ENCODE peak calls at places on chromosomes 5 and 9, in ten cellular contexts. U is stimulated activated CD8-positive, alpha-beta memory T cell treated with anti-CD3 and anti-CD28 coated beads, Interleukin-15, amount 100 ng/mL, for 4 hours; G is GDM1; L is fibroblast of villous mesenchyme; H is anterior cingulate cortex; I is A549; R is Ammon's horn; V is activated CD4-positive, alpha-beta T cell treated with anti-CD3 and anti-CD28 coated beads, Interleukin-2, amount 50 U/mL, for 1 hour; E is left kidney; Z is mammary epithelial cell. P is an unnamed sample.

GRCh38 chr5:179553875-179554274 is 3.5 kb downstream of the RUFY1 start:
- DNase-seq in V (no peak), E (no peak), H (no peak), Z (peak; percentile 67), L (peak; percentile 60), G (no peak), U (no peak), I (no peak), R (no peak), P (no peak)

GRCh38 chr5:80184235-80185023 is 71.4 kb downstream of the SERINC5 start:
- DNase-seq in V (no peak), I (peak; percentile 55), E (no peak), R (peak; percentile 59), L (no peak), Z (no peak), H (no peak), G (no peak), U (no peak), P (no peak)

GRCh38 chr5:119828536-119828935 is 199.2 kb downstream of the FAM170A start:
- DNase-seq in V (no peak), U (no peak), E (peak; percentile 18), I (no peak), R (no peak), H (peak; percentile 16), L (peak; percentile 36), Z (no peak), G (no peak), P (no peak)

GRCh38 chr9:137415451-137415850 is 7.5 kb downstream of the EXD3 start:
- DNase-seq in U (no peak), Z (no peak), I (no peak), L (no peak), H (no peak), R (no peak), G (no peak), E (no peak), V (no peak), P (no peak)

GRCh38 chr5:125227333-125228075 is 481.1 kb upstream of the ZNF608 start:
- DNase-seq in G (no peak), L (peak; percentile 38), I (peak; percentile 1), Z (no peak), H (no peak), V (no peak), R (no peak), E (peak; percentile 50), U (no peak), P (no peak)

GRCh38 chr5:3142261-3143027 is 391.0 kb upstream of the IRX2 start:
- DNase-seq in U (no peak), I (no peak), H (no peak), E (no peak), L (no peak), R (no peak), G (no peak), V (no peak), Z (no peak), P (no peak)

GRCh38 chr9:125620216-125620615 is 86.8 kb downstream of the MAPKAP1 start:
- DNase-seq in I (no peak), E (no peak), G (no peak), R (no peak), H (no peak), U (no peak), L (no peak), Z (no peak), V (no peak), P (no peak)

GRCh38 chr9:98341157-98342102 is 86.0 kb upstream of the TBC1D2 start:
- DNase-seq in E (no peak), Z (no peak), G (no peak), V (no peak), H (no peak), I (no peak), R (no peak), L (no peak), U (no peak), P (no peak)

GRCh38 chr5:10289353-10289752 is 18.3 kb downstream of the CMBL start:
- DNase-seq in E (peak; percentile 49), V (no peak), G (no peak), I (no peak), U (no peak), R (no peak), L (peak; percentile 26), H (no peak), Z (no peak), P (no peak)

GRCh38 chr9:127769985-127770904 is 8.2 kb downstream of the SH2D3C start:
- DNase-seq in L (no peak), U (no peak), R (no peak), G (peak; percentile 32), V (no peak), H (no peak), Z (no peak), I (no peak), E (no peak), P (no peak)